ENCODE peak calls at places on chromosomes 2 and 18, in nine cellular contexts. T is fibroblast of lung; G is glutamatergic neuron; L is coronary artery; O is left kidney; P is stimulated activated effector memory CD8-positive, alpha-beta T cell treated with anti-CD3 and anti-CD28 coated beads, Interleukin-12 subunit alpha, Interleukin-12 subunit beta, amount 100 ng/mL, for 72 hours; J is effector memory CD8-positive, alpha-beta T cell; A is COR-L47; V is putamen. F is an unnamed sample.

GRCh38 chr2:226898925-226899324 is 63.1 kb downstream of the RHBDD1 start:
- DNase-seq in T (no peak), G (no peak), L (no peak), O (peak; percentile 22), P (no peak), J (no peak), A (no peak), V (no peak), F (no peak)

GRCh38 chr2:132589060-132589765 is 80.8 kb downstream of the LYPD1 start:
- DNase-seq in T (no peak), G (no peak), L (no peak), O (peak; percentile 93), P (no peak), J (no peak), A (no peak), V (no peak), F (no peak)

GRCh38 chr18:47758000-47758399 is 172.5 kb downstream of the SMAD2 start:
- DNase-seq in T (no peak), G (no peak), L (no peak), O (no peak), P (no peak), J (no peak), A (no peak), V (no peak), F (no peak)

GRCh38 chr2:40218679-40219078 is 233.2 kb downstream of the SLC8A1 start:
- DNase-seq in T (no peak), G (no peak), L (no peak), O (no peak), P (no peak), J (no peak), A (peak; percentile 19), V (no peak), F (no peak)

GRCh38 chr2:39146022-39146421 is 25.2 kb upstream of the SOS1 start:
- DNase-seq in T (no peak), G (no peak), L (no peak), O (no peak), P (no peak), J (no peak), A (no peak), V (no peak), F (no peak)

GRCh38 chr2:56587456-56587855 is 403.7 kb downstream of the CCDC85A start:
- DNase-seq in T (peak; percentile 13), G (no peak), L (no peak), O (no peak), P (no peak), J (no peak), A (no peak), V (no peak), F (no peak)

GRCh38 chr2:63424329-63425078 is 163.8 kb downstream of the WDPCP start:
- DNase-seq in T (peak; percentile 12), G (no peak), L (no peak), O (peak; percentile 12), P (peak; percentile 57), J (peak; percentile 13), A (peak; percentile 9), V (no peak), F (peak; percentile 65)

GRCh38 chr2:187553908-187554703 is at the start of gene TFPI:
- DNase-seq in T (peak; percentile 72), G (no peak), L (no peak), O (peak; percentile 37), P (no peak), J (no peak), A (no peak), V (no peak), F (no peak)

GRCh38 chr2:176558574-176559140 is 289.4 kb downstream of the MTX2 start:
- DNase-seq in T (no peak), G (no peak), L (no peak), O (no peak), P (no peak), J (no peak), A (no peak), V (no peak), F (no peak)

GRCh38 chr2:218885981-218886447 is 5.4 kb downstream of the WNT10A start:
- DNase-seq in T (no peak), G (no peak), L (no peak), O (no peak), P (no peak), J (no peak), A (no peak), V (no peak), F (no peak)

GRCh38 chr2:237540223-237540775 is 26.1 kb upstream of the PRLH start:
- DNase-seq in T (no peak), G (no peak), L (no peak), O (no peak), P (no peak), J (no peak), A (peak; percentile 17), V (no peak), F (no peak)

GRCh38 chr2:134320930-134321329 is 67.1 kb downstream of the MGAT5 start:
- DNase-seq in T (no peak), G (no peak), L (no peak), O (no peak), P (peak; percentile 53), J (no peak), A (no peak), V (no peak), F (no peak)

GRCh38 chr18:5058768-5059539 is 138.1 kb downstream of the AKAIN1 start:
- DNase-seq in T (no peak), G (no peak), L (no peak), O (no peak), P (no peak), J (peak; percentile 1), A (no peak), V (no peak), F (no peak)

GRCh38 chr2:234300932-234301823 is 195.7 kb downstream of the ARL4C start:
- DNase-seq in T (no peak), G (no peak), L (no peak), O (no peak), P (no peak), J (no peak), A (no peak), V (no peak), F (no peak)

GRCh38 chr2:74505448-74506246 is 1.8 kb downstream of the PCGF1 start:
- DNase-seq in T (no peak), G (no peak), L (no peak), O (no peak), P (no peak), J (no peak), A (no peak), V (no peak), F (no peak)

GRCh38 chr2:234444242-234444641 is 52.6 kb downstream of the ARL4C start:
- DNase-seq in T (peak; percentile 56), G (no peak), L (no peak), O (no peak), P (no peak), J (no peak), A (no peak), V (no peak), F (no peak)

GRCh38 chr18:69684789-69685188 is 262.9 kb downstream of the CD226 start:
- DNase-seq in T (no peak), G (no peak), L (no peak), O (no peak), P (no peak), J (no peak), A (no peak), V (no peak), F (no peak)

GRCh38 chr2:241551599-241551997 is 6.9 kb upstream of the BOK start:
- DNase-seq in T (no peak), G (no peak), L (no peak), O (no peak), P (no peak), J (no peak), A (no peak), V (no peak), F (no peak)

GRCh38 chr2:88201811-88202169 is 31.6 kb downstream of the THNSL2 start:
- DNase-seq in T (no peak), G (no peak), L (no peak), O (no peak), P (no peak), J (no peak), A (no peak), V (no peak), F (no peak)

GRCh38 chr2:193076995-193077394 is 882.3 kb upstream of the TMEFF2 start:
- DNase-seq in T (no peak), G (no peak), L (no peak), O (no peak), P (no peak), J (no peak), A (no peak), V (no peak), F (no peak)

GRCh38 chr2:240556553-240557100 is 1.2 kb downstream of the ANKMY1 start:
- DNase-seq in T (peak; percentile 39), G (peak; percentile 73), L (no peak), O (peak; percentile 93), P (no peak), J (peak; percentile 75), A (no peak), V (no peak), F (peak; percentile 58)

GRCh38 chr2:169513926-169514325 is 4.4 kb downstream of the KLHL41 start:
- DNase-seq in T (no peak), G (no peak), L (no peak), O (peak; percentile 3), P (no peak), J (no peak), A (no peak), V (no peak), F (no peak)

GRCh38 chr2:160372585-160372984 is 121.0 kb downstream of the RBMS1 start:
- DNase-seq in T (peak; percentile 88), G (no peak), L (no peak), O (peak; percentile 31), P (no peak), J (no peak), A (no peak), V (no peak), F (no peak)

GRCh38 chr2:67225287-67225973 is 171.7 kb upstream of the ETAA1 start:
- DNase-seq in T (no peak), G (no peak), L (no peak), O (no peak), P (no peak), J (no peak), A (no peak), V (no peak), F (no peak)

GRCh38 chr2:1974391-1974790 is 230.1 kb upstream of the PXDN start:
- DNase-seq in T (peak; percentile 95), G (no peak), L (no peak), O (no peak), P (no peak), J (no peak), A (peak; percentile 14), V (no peak), F (no peak)

F was measured in NT2/D1.